ENCODE peak calls at places on chromosomes 11 and 22, in seven cellular contexts. I is pancreas, M is body of pancreas, G is lower lobe of right lung, D is aorta, Z is IMR-90, L is thoracic aorta. F is an unnamed sample.

GRCh38 chr22:35352214-35353111 is 28.4 kb upstream of the HMOX1 start:
- DNase-seq in I (no peak), M (peak; percentile 51), G (peak; percentile 92), D (peak; percentile 92), Z (no peak), L (peak; percentile 62), F (peak; percentile 79)

GRCh38 chr11:1870721-1871466 is 18.0 kb downstream of the LSP1 start:
- DNase-seq in I (peak; percentile 66), M (peak; percentile 64), G (peak; percentile 74), D (peak; percentile 83), Z (no peak), L (no peak), F (no peak)

GRCh38 chr22:23404689-23405365 is 175.3 kb downstream of the IGLL1 start:
- DNase-seq in I (no peak), M (no peak), G (no peak), D (peak; percentile 69), Z (peak; percentile 40), L (no peak), F (no peak)

GRCh38 chr11:8263109-8263768 is 439 bp downstream of the LMO1 start:
- DNase-seq in I (no peak), M (no peak), G (no peak), D (peak; percentile 69), Z (no peak), L (no peak), F (no peak)

GRCh38 chr11:50174975-50175374 is 142.3 kb downstream of the OR4C45 start:
- DNase-seq in I (no peak), M (no peak), G (no peak), D (no peak), Z (no peak), L (no peak), F (no peak)

GRCh38 chr11:127017482-127017881 is 16.9 kb upstream of the KIRREL3 start:
- DNase-seq in I (no peak), M (no peak), G (no peak), D (no peak), Z (peak; percentile 93), L (no peak), F (no peak)

GRCh38 chr11:73233211-73233610 is 15.1 kb downstream of the P2RY2 start:
- DNase-seq in I (no peak), M (no peak), G (no peak), D (no peak), Z (no peak), L (no peak), F (no peak)

GRCh38 chr22:48576333-48577013 is 1251.2 kb downstream of the BRD1 start:
- DNase-seq in I (no peak), M (no peak), G (peak; percentile 37), D (no peak), Z (no peak), L (no peak), F (no peak)

GRCh38 chr11:89293966-89294679 is 116.4 kb downstream of the TYR start:
- DNase-seq in I (no peak), M (peak; percentile 10), G (no peak), D (no peak), Z (peak; percentile 12), L (no peak), F (no peak)

GRCh38 chr11:96426356-96427103 is 36.7 kb downstream of the JRKL start:
- DNase-seq in I (no peak), M (no peak), G (no peak), D (no peak), Z (peak; percentile 61), L (no peak), F (no peak)

GRCh38 chr11:113488931-113489351 is 13.7 kb upstream of the DRD2 start:
- DNase-seq in I (no peak), M (no peak), G (no peak), D (no peak), Z (no peak), L (no peak), F (no peak)

GRCh38 chr22:43777204-43777671 is 34.9 kb downstream of the EFCAB6 start:
- DNase-seq in I (no peak), M (no peak), G (no peak), D (no peak), Z (peak; percentile 91), L (no peak), F (no peak)

GRCh38 chr11:91773090-91773489 is 451.5 kb upstream of the FAT3 start:
- DNase-seq in I (no peak), M (no peak), G (no peak), D (no peak), Z (no peak), L (no peak), F (no peak)

GRCh38 chr11:134413334-134414035 is 1.4 kb upstream of the B3GAT1 start:
- DNase-seq in I (no peak), M (no peak), G (no peak), D (peak; percentile 20), Z (no peak), L (no peak), F (no peak)

GRCh38 chr22:45090364-45090960 is 73.3 kb upstream of the NUP50 start:
- DNase-seq in I (no peak), M (no peak), G (no peak), D (no peak), Z (peak; percentile 65), L (no peak), F (no peak)

DNA sequence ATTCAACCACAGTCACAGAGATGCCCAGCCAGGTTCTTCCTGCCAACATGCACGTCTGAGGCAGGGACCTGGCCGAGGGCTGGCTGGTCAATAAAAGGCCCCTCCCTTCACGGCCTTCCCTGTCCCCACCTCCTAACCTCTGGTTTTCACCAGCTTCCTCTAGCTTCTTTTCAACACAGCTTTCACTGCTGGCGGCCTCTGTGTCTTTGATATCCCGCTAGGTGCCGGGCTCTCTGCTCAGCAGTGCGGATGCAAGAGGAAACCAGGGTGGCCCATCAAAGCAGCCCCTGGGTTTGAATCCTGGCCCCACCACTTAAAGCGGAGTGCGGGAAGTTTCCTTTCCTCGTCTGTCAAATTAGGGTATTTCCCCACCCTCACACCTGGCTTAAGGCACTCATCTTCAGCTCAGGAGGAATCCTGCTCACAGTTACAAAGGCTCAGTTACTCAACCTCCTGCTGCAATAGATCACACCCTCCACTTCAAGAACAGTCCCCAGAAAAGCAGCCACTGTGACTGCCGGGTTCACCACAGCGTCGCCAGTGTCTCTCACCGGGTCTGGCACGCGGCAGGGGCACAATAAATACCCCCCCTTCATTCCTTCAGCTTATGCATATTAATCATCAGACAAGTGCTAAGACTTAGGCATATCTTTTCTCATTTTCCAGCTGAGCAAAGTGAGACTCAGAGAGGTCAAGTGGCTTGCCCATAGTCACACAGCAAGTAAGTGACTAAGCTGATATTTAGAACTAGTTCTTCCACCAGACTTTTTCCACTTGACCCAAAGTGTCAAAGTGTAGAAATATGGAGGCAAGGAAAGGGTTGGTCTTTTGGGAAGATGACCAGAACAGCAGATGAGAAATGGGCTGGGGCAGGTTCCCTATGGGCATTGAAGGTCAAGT is 45.7 kb downstream of the TXN2 start:
- DNase-seq in I (peak; percentile 67), M (peak; percentile 77), G (peak; percentile 61), D (no peak), Z (no peak), L (no peak), F (no peak)
- H3K4me3 ChIP-seq in I (no peak overlapping the region), M (no peak overlapping the region), G (no peak overlapping the region), D (no peak overlapping the region), Z (no peak overlapping the region), L (no peak overlapping the region), F (no peak overlapping the region)

GRCh38 chr11:117868088-117868487 is 8.4 kb downstream of the FXYD6 start:
- DNase-seq in I (no peak), M (no peak), G (no peak), D (no peak), Z (no peak), L (no peak), F (no peak)
- H3K27ac ChIP-seq in I (no peak overlapping the region), M (no peak overlapping the region), G (no peak overlapping the region), D (no peak overlapping the region), Z (no peak overlapping the region), L (no peak overlapping the region), F (no peak overlapping the region)

DNA sequence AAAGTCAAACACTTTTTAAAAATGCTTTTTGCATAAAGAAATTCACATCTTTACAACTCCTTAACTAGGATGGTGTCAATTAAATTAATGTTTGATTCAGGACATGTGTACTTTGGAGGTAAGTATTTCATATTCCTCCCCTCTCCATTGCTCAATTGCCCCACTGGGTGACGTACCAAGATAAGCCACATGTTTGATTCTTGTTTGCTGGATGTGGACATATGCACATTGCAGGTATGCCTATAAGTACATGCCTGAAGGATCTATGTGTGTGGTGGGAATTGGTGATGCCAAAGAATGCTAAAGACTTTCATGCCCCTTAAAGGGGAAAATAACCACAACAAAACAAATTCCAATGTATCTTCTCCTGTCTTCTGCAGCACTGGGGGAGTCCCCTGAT is 5.8 kb downstream of the CD44 start:
- DNase-seq in I (no peak), M (no peak), G (no peak), D (no peak), Z (peak; percentile 72), L (no peak), F (no peak)
- H3K4me3 ChIP-seq in I (no peak overlapping the region), M (no peak overlapping the region), G (no peak overlapping the region), D (no peak overlapping the region), Z (no peak overlapping the region), L (no peak overlapping the region), F (no peak overlapping the region)

DNA sequence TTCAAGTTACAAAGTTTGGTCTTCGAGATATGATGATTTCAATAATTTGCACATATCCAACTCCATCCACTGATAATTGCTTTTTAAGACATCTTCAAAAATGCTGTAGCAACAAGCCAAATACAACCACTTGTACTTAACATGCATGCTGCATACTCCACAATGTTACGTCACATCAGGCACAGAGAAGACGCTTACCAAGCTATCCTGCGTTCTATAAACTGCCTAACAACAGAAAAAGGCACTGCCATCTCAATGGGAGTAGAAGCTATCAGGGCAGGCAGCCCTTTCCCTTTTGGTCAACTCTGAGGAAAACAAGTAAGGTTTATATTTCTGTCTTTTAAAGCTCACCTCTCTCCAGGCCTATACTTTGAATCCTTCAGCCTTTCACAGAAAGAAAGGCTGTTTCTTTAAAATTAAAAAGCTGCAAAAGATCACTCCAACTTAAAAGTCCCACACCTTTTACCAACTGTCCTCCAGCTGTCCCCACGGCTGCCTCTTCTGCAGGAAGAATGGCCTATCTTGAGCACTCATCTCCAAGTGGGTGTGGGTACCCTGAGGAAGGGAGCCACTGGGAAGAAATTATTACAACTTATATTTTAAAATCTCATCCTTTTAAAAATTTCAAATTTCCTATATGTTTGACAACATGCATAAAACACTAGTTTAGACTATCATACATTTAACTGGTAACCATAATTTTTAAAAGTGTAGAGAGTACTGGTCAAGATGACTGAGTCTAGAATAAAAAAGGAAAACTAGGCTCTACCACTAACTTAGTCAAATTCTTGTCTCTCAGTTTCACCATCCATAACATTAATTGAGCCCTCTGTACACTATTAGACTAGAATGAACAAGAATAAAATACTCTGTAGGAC is 14.5 kb downstream of the PHF21A start:
- DNase-seq in I (no peak), M (no peak), G (no peak), D (no peak), Z (no peak), L (no peak), F (no peak)
- H3K27ac ChIP-seq in I (no peak overlapping the region), M (no peak overlapping the region), G (no peak overlapping the region), D (no peak overlapping the region), Z (no peak overlapping the region), L (no peak overlapping the region), F (peak overlapping the region; percentile 41)

GRCh38 chr22:30605449-30606110 is 1.4 kb upstream of the TCN2 start:
- DNase-seq in I (peak; percentile 63), M (peak; percentile 72), G (peak; percentile 70), D (no peak), Z (peak; percentile 25), L (no peak), F (peak; percentile 69)
- H3K4me3 ChIP-seq in I (peak overlapping the region; percentile 58), M (no peak overlapping the region), G (peak overlapping the region; percentile 79), D (no peak overlapping the region), Z (no peak overlapping the region), L (peak overlapping the region; percentile 79), F (peak overlapping the region; percentile 51)